ENCODE peak calls at places on chromosomes 13 and 19, in eight cellular contexts. One of them, this sample, is unnamed.

GRCh38 chr13:50512602-50513527 is 330.6 kb downstream of the DLEU7 start:
- DNase-seq in A549: no peak
- DNase-seq in central memory CD8-positive, alpha-beta T cell: no peak
- DNase-seq in heart right ventricle: peak; percentile 65
- DNase-seq in stimulated activated CD4-positive, alpha-beta T cell treated with anti-CD3 and anti-CD28 coated beads, TNF-alpha, amount 100 ng/mL, for 48 hours: no peak
- DNase-seq in stimulated activated CD8-positive, alpha-beta memory T cell treated with anti-CD3 and anti-CD28 coated beads, Interleukin-15, amount 100 ng/mL, for 4 hours: peak; percentile 21
- DNase-seq in ACHN: no peak
- DNase-seq in NCI-H2029: peak; percentile 7
- DNase-seq in this sample: no peak

GRCh38 chr19:9586764-9587163 is 2.5 kb upstream of the ZNF121 start:
- DNase-seq in A549: peak; percentile 78
- DNase-seq in central memory CD8-positive, alpha-beta T cell: peak; percentile 60
- DNase-seq in heart right ventricle: peak; percentile 37
- DNase-seq in stimulated activated CD4-positive, alpha-beta T cell treated with anti-CD3 and anti-CD28 coated beads, TNF-alpha, amount 100 ng/mL, for 48 hours: peak; percentile 56
- DNase-seq in stimulated activated CD8-positive, alpha-beta memory T cell treated with anti-CD3 and anti-CD28 coated beads, Interleukin-15, amount 100 ng/mL, for 4 hours: peak; percentile 42
- DNase-seq in ACHN: peak; percentile 56
- DNase-seq in NCI-H2029: peak; percentile 52
- DNase-seq in this sample: no peak

GRCh38 chr13:30766957-30767603 is 31.7 kb downstream of the ALOX5AP start:
- DNase-seq in A549: no peak
- DNase-seq in central memory CD8-positive, alpha-beta T cell: no peak
- DNase-seq in heart right ventricle: no peak
- DNase-seq in stimulated activated CD4-positive, alpha-beta T cell treated with anti-CD3 and anti-CD28 coated beads, TNF-alpha, amount 100 ng/mL, for 48 hours: no peak
- DNase-seq in stimulated activated CD8-positive, alpha-beta memory T cell treated with anti-CD3 and anti-CD28 coated beads, Interleukin-15, amount 100 ng/mL, for 4 hours: no peak
- DNase-seq in ACHN: no peak
- DNase-seq in NCI-H2029: no peak
- DNase-seq in this sample: no peak

GRCh38 chr19:7004313-7004931 is 16.8 kb downstream of the MBD3L2B start:
- DNase-seq in A549: peak; percentile 56
- DNase-seq in central memory CD8-positive, alpha-beta T cell: no peak
- DNase-seq in heart right ventricle: no peak
- DNase-seq in stimulated activated CD4-positive, alpha-beta T cell treated with anti-CD3 and anti-CD28 coated beads, TNF-alpha, amount 100 ng/mL, for 48 hours: no peak
- DNase-seq in stimulated activated CD8-positive, alpha-beta memory T cell treated with anti-CD3 and anti-CD28 coated beads, Interleukin-15, amount 100 ng/mL, for 4 hours: no peak
- DNase-seq in ACHN: peak; percentile 12
- DNase-seq in NCI-H2029: no peak
- DNase-seq in this sample: no peak

GRCh38 chr13:43965446-43965845 is 85.7 kb downstream of the LACC1 start:
- DNase-seq in A549: no peak
- DNase-seq in central memory CD8-positive, alpha-beta T cell: no peak
- DNase-seq in heart right ventricle: no peak
- DNase-seq in stimulated activated CD4-positive, alpha-beta T cell treated with anti-CD3 and anti-CD28 coated beads, TNF-alpha, amount 100 ng/mL, for 48 hours: no peak
- DNase-seq in stimulated activated CD8-positive, alpha-beta memory T cell treated with anti-CD3 and anti-CD28 coated beads, Interleukin-15, amount 100 ng/mL, for 4 hours: no peak
- DNase-seq in ACHN: no peak
- DNase-seq in NCI-H2029: no peak
- DNase-seq in this sample: no peak

GRCh38 chr19:1027020-1027952 is 878 bp downstream of the CNN2 start:
- DNase-seq in A549: no peak
- DNase-seq in central memory CD8-positive, alpha-beta T cell: no peak
- DNase-seq in heart right ventricle: peak; percentile 22
- DNase-seq in stimulated activated CD4-positive, alpha-beta T cell treated with anti-CD3 and anti-CD28 coated beads, TNF-alpha, amount 100 ng/mL, for 48 hours: no peak
- DNase-seq in stimulated activated CD8-positive, alpha-beta memory T cell treated with anti-CD3 and anti-CD28 coated beads, Interleukin-15, amount 100 ng/mL, for 4 hours: no peak
- DNase-seq in ACHN: peak; percentile 30
- DNase-seq in NCI-H2029: no peak
- DNase-seq in this sample: no peak

GRCh38 chr19:49857834-49858590 is 7.1 kb downstream of the PTOV1 start:
- DNase-seq in A549: no peak
- DNase-seq in central memory CD8-positive, alpha-beta T cell: no peak
- DNase-seq in heart right ventricle: no peak
- DNase-seq in stimulated activated CD4-positive, alpha-beta T cell treated with anti-CD3 and anti-CD28 coated beads, TNF-alpha, amount 100 ng/mL, for 48 hours: no peak
- DNase-seq in stimulated activated CD8-positive, alpha-beta memory T cell treated with anti-CD3 and anti-CD28 coated beads, Interleukin-15, amount 100 ng/mL, for 4 hours: no peak
- DNase-seq in ACHN: no peak
- DNase-seq in NCI-H2029: no peak
- DNase-seq in this sample: no peak

GRCh38 chr13:23378009-23378632 is 55.4 kb downstream of the SACS start:
- DNase-seq in A549: peak; percentile 37
- DNase-seq in central memory CD8-positive, alpha-beta T cell: no peak
- DNase-seq in heart right ventricle: no peak
- DNase-seq in stimulated activated CD4-positive, alpha-beta T cell treated with anti-CD3 and anti-CD28 coated beads, TNF-alpha, amount 100 ng/mL, for 48 hours: peak; percentile 43
- DNase-seq in stimulated activated CD8-positive, alpha-beta memory T cell treated with anti-CD3 and anti-CD28 coated beads, Interleukin-15, amount 100 ng/mL, for 4 hours: peak; percentile 13
- DNase-seq in ACHN: peak; percentile 78
- DNase-seq in NCI-H2029: no peak
- DNase-seq in this sample: no peak

GRCh38 chr19:42455621-42456081 is 12.9 kb upstream of the CXCL17 start:
- DNase-seq in A549: peak; percentile 83
- DNase-seq in central memory CD8-positive, alpha-beta T cell: no peak
- DNase-seq in heart right ventricle: no peak
- DNase-seq in stimulated activated CD4-positive, alpha-beta T cell treated with anti-CD3 and anti-CD28 coated beads, TNF-alpha, amount 100 ng/mL, for 48 hours: no peak
- DNase-seq in stimulated activated CD8-positive, alpha-beta memory T cell treated with anti-CD3 and anti-CD28 coated beads, Interleukin-15, amount 100 ng/mL, for 4 hours: no peak
- DNase-seq in ACHN: no peak
- DNase-seq in NCI-H2029: no peak
- DNase-seq in this sample: no peak

GRCh38 chr19:45428385-45429231 is 4.9 kb upstream of the ERCC1 start:
- DNase-seq in A549: no peak
- DNase-seq in central memory CD8-positive, alpha-beta T cell: no peak
- DNase-seq in heart right ventricle: peak; percentile 79
- DNase-seq in stimulated activated CD4-positive, alpha-beta T cell treated with anti-CD3 and anti-CD28 coated beads, TNF-alpha, amount 100 ng/mL, for 48 hours: no peak
- DNase-seq in stimulated activated CD8-positive, alpha-beta memory T cell treated with anti-CD3 and anti-CD28 coated beads, Interleukin-15, amount 100 ng/mL, for 4 hours: no peak
- DNase-seq in ACHN: peak; percentile 44
- DNase-seq in NCI-H2029: no peak
- DNase-seq in this sample: no peak

GRCh38 chr13:21371011-21371410 is 88.1 kb downstream of the ZDHHC20 start:
- DNase-seq in A549: no peak
- DNase-seq in central memory CD8-positive, alpha-beta T cell: no peak
- DNase-seq in heart right ventricle: no peak
- DNase-seq in stimulated activated CD4-positive, alpha-beta T cell treated with anti-CD3 and anti-CD28 coated beads, TNF-alpha, amount 100 ng/mL, for 48 hours: no peak
- DNase-seq in stimulated activated CD8-positive, alpha-beta memory T cell treated with anti-CD3 and anti-CD28 coated beads, Interleukin-15, amount 100 ng/mL, for 4 hours: no peak
- DNase-seq in ACHN: no peak
- DNase-seq in NCI-H2029: no peak
- DNase-seq in this sample: no peak

GRCh38 chr13:79973533-79973963 is 367.4 kb downstream of the SPRY2 start:
- DNase-seq in A549: peak; percentile 27
- DNase-seq in central memory CD8-positive, alpha-beta T cell: no peak
- DNase-seq in heart right ventricle: peak; percentile 22
- DNase-seq in stimulated activated CD4-positive, alpha-beta T cell treated with anti-CD3 and anti-CD28 coated beads, TNF-alpha, amount 100 ng/mL, for 48 hours: no peak
- DNase-seq in stimulated activated CD8-positive, alpha-beta memory T cell treated with anti-CD3 and anti-CD28 coated beads, Interleukin-15, amount 100 ng/mL, for 4 hours: no peak
- DNase-seq in ACHN: peak; percentile 19
- DNase-seq in NCI-H2029: no peak
- DNase-seq in this sample: peak; percentile 61

GRCh38 chr13:110261166-110262081 is 45.5 kb downstream of the COL4A1 start:
- DNase-seq in A549: no peak
- DNase-seq in central memory CD8-positive, alpha-beta T cell: no peak
- DNase-seq in heart right ventricle: no peak
- DNase-seq in stimulated activated CD4-positive, alpha-beta T cell treated with anti-CD3 and anti-CD28 coated beads, TNF-alpha, amount 100 ng/mL, for 48 hours: no peak
- DNase-seq in stimulated activated CD8-positive, alpha-beta memory T cell treated with anti-CD3 and anti-CD28 coated beads, Interleukin-15, amount 100 ng/mL, for 4 hours: no peak
- DNase-seq in ACHN: peak; percentile 32
- DNase-seq in NCI-H2029: no peak
- DNase-seq in this sample: no peak

GRCh38 chr19:7783991-7784421 is 21.0 kb downstream of the CLEC4M start:
- DNase-seq in A549: peak; percentile 28
- DNase-seq in central memory CD8-positive, alpha-beta T cell: no peak
- DNase-seq in heart right ventricle: no peak
- DNase-seq in stimulated activated CD4-positive, alpha-beta T cell treated with anti-CD3 and anti-CD28 coated beads, TNF-alpha, amount 100 ng/mL, for 48 hours: no peak
- DNase-seq in stimulated activated CD8-positive, alpha-beta memory T cell treated with anti-CD3 and anti-CD28 coated beads, Interleukin-15, amount 100 ng/mL, for 4 hours: no peak
- DNase-seq in ACHN: no peak
- DNase-seq in NCI-H2029: no peak
- DNase-seq in this sample: no peak

GRCh38 chr13:34174671-34175145 is 356.8 kb downstream of the RFC3 start:
- DNase-seq in A549: peak; percentile 70
- DNase-seq in central memory CD8-positive, alpha-beta T cell: no peak
- DNase-seq in heart right ventricle: no peak
- DNase-seq in stimulated activated CD4-positive, alpha-beta T cell treated with anti-CD3 and anti-CD28 coated beads, TNF-alpha, amount 100 ng/mL, for 48 hours: no peak
- DNase-seq in stimulated activated CD8-positive, alpha-beta memory T cell treated with anti-CD3 and anti-CD28 coated beads, Interleukin-15, amount 100 ng/mL, for 4 hours: no peak
- DNase-seq in ACHN: no peak
- DNase-seq in NCI-H2029: no peak
- DNase-seq in this sample: no peak

GRCh38 chr13:108917581-108917980 is 288.2 kb downstream of the MYO16 start:
- DNase-seq in A549: no peak
- DNase-seq in central memory CD8-positive, alpha-beta T cell: no peak
- DNase-seq in heart right ventricle: no peak
- DNase-seq in stimulated activated CD4-positive, alpha-beta T cell treated with anti-CD3 and anti-CD28 coated beads, TNF-alpha, amount 100 ng/mL, for 48 hours: no peak
- DNase-seq in stimulated activated CD8-positive, alpha-beta memory T cell treated with anti-CD3 and anti-CD28 coated beads, Interleukin-15, amount 100 ng/mL, for 4 hours: no peak
- DNase-seq in ACHN: no peak
- DNase-seq in NCI-H2029: no peak
- DNase-seq in this sample: no peak

GRCh38 chr13:49814551-49815270 is 22.2 kb upstream of the KPNA3 start:
- DNase-seq in A549: no peak
- DNase-seq in central memory CD8-positive, alpha-beta T cell: no peak
- DNase-seq in heart right ventricle: no peak
- DNase-seq in stimulated activated CD4-positive, alpha-beta T cell treated with anti-CD3 and anti-CD28 coated beads, TNF-alpha, amount 100 ng/mL, for 48 hours: no peak
- DNase-seq in stimulated activated CD8-positive, alpha-beta memory T cell treated with anti-CD3 and anti-CD28 coated beads, Interleukin-15, amount 100 ng/mL, for 4 hours: no peak
- DNase-seq in ACHN: no peak
- DNase-seq in NCI-H2029: no peak
- DNase-seq in this sample: no peak

GRCh38 chr13:59103004-59103768 is 1060.5 kb downstream of the DIAPH3 start:
- DNase-seq in A549: no peak
- DNase-seq in central memory CD8-positive, alpha-beta T cell: no peak
- DNase-seq in heart right ventricle: no peak
- DNase-seq in stimulated activated CD4-positive, alpha-beta T cell treated with anti-CD3 and anti-CD28 coated beads, TNF-alpha, amount 100 ng/mL, for 48 hours: no peak
- DNase-seq in stimulated activated CD8-positive, alpha-beta memory T cell treated with anti-CD3 and anti-CD28 coated beads, Interleukin-15, amount 100 ng/mL, for 4 hours: no peak
- DNase-seq in ACHN: no peak
- DNase-seq in NCI-H2029: no peak
- DNase-seq in this sample: no peak

GRCh38 chr13:84430441-84430840 is 548.2 kb upstream of the SLITRK1 start:
- DNase-seq in A549: no peak
- DNase-seq in central memory CD8-positive, alpha-beta T cell: no peak
- DNase-seq in heart right ventricle: no peak
- DNase-seq in stimulated activated CD4-positive, alpha-beta T cell treated with anti-CD3 and anti-CD28 coated beads, TNF-alpha, amount 100 ng/mL, for 48 hours: no peak
- DNase-seq in stimulated activated CD8-positive, alpha-beta memory T cell treated with anti-CD3 and anti-CD28 coated beads, Interleukin-15, amount 100 ng/mL, for 4 hours: no peak
- DNase-seq in ACHN: no peak
- DNase-seq in NCI-H2029: no peak
- DNase-seq in this sample: no peak

GRCh38 chr19:29665826-29666633 is 769 bp downstream of the PLEKHF1 start:
- DNase-seq in A549: no peak
- DNase-seq in central memory CD8-positive, alpha-beta T cell: no peak
- DNase-seq in heart right ventricle: peak; percentile 76
- DNase-seq in stimulated activated CD4-positive, alpha-beta T cell treated with anti-CD3 and anti-CD28 coated beads, TNF-alpha, amount 100 ng/mL, for 48 hours: no peak
- DNase-seq in stimulated activated CD8-positive, alpha-beta memory T cell treated with anti-CD3 and anti-CD28 coated beads, Interleukin-15, amount 100 ng/mL, for 4 hours: no peak
- DNase-seq in ACHN: peak; percentile 36
- DNase-seq in NCI-H2029: no peak
- DNase-seq in this sample: no peak

GRCh38 chr13:97211357-97211756 is 10.8 kb upstream of the MBNL2 start:
- DNase-seq in A549: no peak
- DNase-seq in central memory CD8-positive, alpha-beta T cell: no peak
- DNase-seq in heart right ventricle: no peak
- DNase-seq in stimulated activated CD4-positive, alpha-beta T cell treated with anti-CD3 and anti-CD28 coated beads, TNF-alpha, amount 100 ng/mL, for 48 hours: no peak
- DNase-seq in stimulated activated CD8-positive, alpha-beta memory T cell treated with anti-CD3 and anti-CD28 coated beads, Interleukin-15, amount 100 ng/mL, for 4 hours: no peak
- DNase-seq in ACHN: no peak
- DNase-seq in NCI-H2029: no peak
- DNase-seq in this sample: no peak

GRCh38 chr19:45790942-45791341 is 1.7 kb downstream of the DMWD start:
- DNase-seq in A549: no peak
- DNase-seq in central memory CD8-positive, alpha-beta T cell: no peak
- DNase-seq in heart right ventricle: no peak
- DNase-seq in stimulated activated CD4-positive, alpha-beta T cell treated with anti-CD3 and anti-CD28 coated beads, TNF-alpha, amount 100 ng/mL, for 48 hours: no peak
- DNase-seq in stimulated activated CD8-positive, alpha-beta memory T cell treated with anti-CD3 and anti-CD28 coated beads, Interleukin-15, amount 100 ng/mL, for 4 hours: no peak
- DNase-seq in ACHN: no peak
- DNase-seq in NCI-H2029: no peak
- DNase-seq in this sample: peak; percentile 79